ENCODE peak calls at places on chromosomes 3 and 15, in ten cellular contexts. One of them, this sample, is unnamed.

GRCh38 chr3:182740710-182741109 is 52.6 kb upstream of the ATP11B start:
- DNase-seq in OCI-LY7: no peak
- DNase-seq in ascending aorta: no peak
- DNase-seq in fibroblast of the aortic adventitia: no peak
- DNase-seq in transverse colon: peak
- DNase-seq in psoas muscle: no peak
- DNase-seq in cardiac fibroblast: no peak
- DNase-seq in heart left ventricle: no peak
- DNase-seq in mesenchymal stem cell: no peak
- DNase-seq in epithelial cell of esophagus: peak
- DNase-seq in this sample: no peak

GRCh38 chr3:12336099-12336498 is 47.2 kb downstream of the PPARG start:
- DNase-seq in ascending aorta: no peak
- DNase-seq in mesenchymal stem cell: no peak
- DNase-seq in OCI-LY7: no peak
- DNase-seq in transverse colon: no peak
- DNase-seq in heart left ventricle: no peak
- DNase-seq in cardiac fibroblast: no peak
- DNase-seq in psoas muscle: no peak
- DNase-seq in fibroblast of the aortic adventitia: no peak
- DNase-seq in epithelial cell of esophagus: no peak
- DNase-seq in this sample: peak

GRCh38 chr3:177679568-177680441 is 482.5 kb upstream of the TBL1XR1 start:
- DNase-seq in psoas muscle: peak
- DNase-seq in fibroblast of the aortic adventitia: peak
- DNase-seq in epithelial cell of esophagus: peak
- DNase-seq in cardiac fibroblast: peak
- DNase-seq in transverse colon: no peak
- DNase-seq in ascending aorta: no peak
- DNase-seq in heart left ventricle: no peak
- DNase-seq in mesenchymal stem cell: peak
- DNase-seq in OCI-LY7: no peak
- DNase-seq in this sample: no peak

GRCh38 chr3:3447671-3448070 is 268.2 kb upstream of the CRBN start:
- DNase-seq in OCI-LY7: no peak
- DNase-seq in mesenchymal stem cell: no peak
- DNase-seq in cardiac fibroblast: no peak
- DNase-seq in fibroblast of the aortic adventitia: no peak
- DNase-seq in psoas muscle: no peak
- DNase-seq in ascending aorta: no peak
- DNase-seq in heart left ventricle: no peak
- DNase-seq in epithelial cell of esophagus: peak
- DNase-seq in transverse colon: no peak
- DNase-seq in this sample: no peak

GRCh38 chr3:121330586-121330985 is 215.2 kb downstream of the POLQ start:
- DNase-seq in mesenchymal stem cell: no peak
- DNase-seq in transverse colon: no peak
- DNase-seq in fibroblast of the aortic adventitia: no peak
- DNase-seq in epithelial cell of esophagus: no peak
- DNase-seq in cardiac fibroblast: no peak
- DNase-seq in psoas muscle: no peak
- DNase-seq in heart left ventricle: no peak
- DNase-seq in ascending aorta: no peak
- DNase-seq in OCI-LY7: no peak
- DNase-seq in this sample: no peak

GRCh38 chr15:72306211-72306785 is 13.7 kb downstream of the CELF6 start:
- DNase-seq in fibroblast of the aortic adventitia: peak
- DNase-seq in heart left ventricle: no peak
- DNase-seq in transverse colon: no peak
- DNase-seq in cardiac fibroblast: peak
- DNase-seq in ascending aorta: no peak
- DNase-seq in OCI-LY7: peak
- DNase-seq in epithelial cell of esophagus: peak
- DNase-seq in psoas muscle: no peak
- DNase-seq in mesenchymal stem cell: no peak
- DNase-seq in this sample: peak

GRCh38 chr3:46882377-46883015 is 5.0 kb downstream of the PTH1R start:
- DNase-seq in ascending aorta: no peak
- DNase-seq in OCI-LY7: no peak
- DNase-seq in epithelial cell of esophagus: no peak
- DNase-seq in heart left ventricle: no peak
- DNase-seq in fibroblast of the aortic adventitia: no peak
- DNase-seq in psoas muscle: no peak
- DNase-seq in cardiac fibroblast: no peak
- DNase-seq in transverse colon: no peak
- DNase-seq in mesenchymal stem cell: peak
- DNase-seq in this sample: no peak

GRCh38 chr15:40280260-40281056 is 2.4 kb downstream of the ANKRD63 start:
- DNase-seq in mesenchymal stem cell: no peak
- DNase-seq in ascending aorta: no peak
- DNase-seq in fibroblast of the aortic adventitia: no peak
- DNase-seq in cardiac fibroblast: no peak
- DNase-seq in epithelial cell of esophagus: no peak
- DNase-seq in OCI-LY7: no peak
- DNase-seq in heart left ventricle: peak
- DNase-seq in psoas muscle: no peak
- DNase-seq in transverse colon: no peak
- DNase-seq in this sample: no peak

GRCh38 chr3:134904333-134904771 is 109.3 kb downstream of the EPHB1 start:
- DNase-seq in cardiac fibroblast: no peak
- DNase-seq in fibroblast of the aortic adventitia: no peak
- DNase-seq in mesenchymal stem cell: no peak
- DNase-seq in epithelial cell of esophagus: no peak
- DNase-seq in ascending aorta: no peak
- DNase-seq in heart left ventricle: no peak
- DNase-seq in OCI-LY7: no peak
- DNase-seq in psoas muscle: no peak
- DNase-seq in transverse colon: no peak
- DNase-seq in this sample: no peak

GRCh38 chr3:177776656-177777055 is 579.4 kb upstream of the TBL1XR1 start:
- DNase-seq in heart left ventricle: no peak
- DNase-seq in epithelial cell of esophagus: peak
- DNase-seq in psoas muscle: no peak
- DNase-seq in transverse colon: no peak
- DNase-seq in ascending aorta: no peak
- DNase-seq in cardiac fibroblast: peak
- DNase-seq in mesenchymal stem cell: peak
- DNase-seq in OCI-LY7: no peak
- DNase-seq in fibroblast of the aortic adventitia: peak
- DNase-seq in this sample: no peak

GRCh38 chr3:33581666-33582065 is 136.4 kb downstream of the CLASP2 start:
- DNase-seq in psoas muscle: no peak
- DNase-seq in transverse colon: no peak
- DNase-seq in ascending aorta: no peak
- DNase-seq in fibroblast of the aortic adventitia: no peak
- DNase-seq in mesenchymal stem cell: no peak
- DNase-seq in heart left ventricle: no peak
- DNase-seq in cardiac fibroblast: no peak
- DNase-seq in OCI-LY7: no peak
- DNase-seq in epithelial cell of esophagus: no peak
- DNase-seq in this sample: no peak

GRCh38 chr3:129829640-129830039 is 63.9 kb downstream of the TMCC1 start:
- DNase-seq in psoas muscle: peak
- DNase-seq in fibroblast of the aortic adventitia: peak
- DNase-seq in heart left ventricle: no peak
- DNase-seq in mesenchymal stem cell: peak
- DNase-seq in ascending aorta: no peak
- DNase-seq in OCI-LY7: peak
- DNase-seq in cardiac fibroblast: peak
- DNase-seq in transverse colon: peak
- DNase-seq in epithelial cell of esophagus: peak
- DNase-seq in this sample: peak

GRCh38 chr3:119529883-119530282 is 29.5 kb downstream of the CD80 start:
- DNase-seq in transverse colon: no peak
- DNase-seq in epithelial cell of esophagus: peak
- DNase-seq in OCI-LY7: no peak
- DNase-seq in mesenchymal stem cell: peak
- DNase-seq in fibroblast of the aortic adventitia: peak
- DNase-seq in cardiac fibroblast: peak
- DNase-seq in psoas muscle: no peak
- DNase-seq in heart left ventricle: no peak
- DNase-seq in ascending aorta: no peak
- DNase-seq in this sample: no peak

GRCh38 chr15:101310163-101310480 is 15.1 kb upstream of the SNRPA1 start:
- DNase-seq in OCI-LY7: no peak
- DNase-seq in epithelial cell of esophagus: no peak
- DNase-seq in psoas muscle: no peak
- DNase-seq in cardiac fibroblast: no peak
- DNase-seq in mesenchymal stem cell: no peak
- DNase-seq in fibroblast of the aortic adventitia: no peak
- DNase-seq in ascending aorta: no peak
- DNase-seq in transverse colon: no peak
- DNase-seq in heart left ventricle: no peak
- DNase-seq in this sample: no peak

DNA sequence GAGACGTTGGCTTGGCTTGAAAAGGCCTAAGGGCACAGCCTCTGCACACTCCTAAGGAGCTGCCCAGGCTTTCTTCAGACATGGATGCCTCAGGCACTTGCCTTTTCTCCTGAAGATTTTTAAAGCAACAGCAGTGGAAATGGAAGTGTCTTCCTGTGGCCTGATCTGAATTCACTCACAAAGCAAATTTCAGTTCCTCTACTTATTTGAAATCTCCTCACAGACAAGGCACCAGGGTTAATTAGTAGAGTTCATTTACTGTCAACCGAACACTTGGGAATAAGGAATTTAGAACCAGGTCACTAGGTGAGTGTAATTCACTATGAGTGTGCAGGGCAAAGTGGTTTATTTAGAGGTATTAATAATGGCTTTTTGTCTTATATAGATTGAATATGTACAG is 27.2 kb upstream of the DAZL start:
- DNase-seq in epithelial cell of esophagus: no peak
- DNase-seq in OCI-LY7: no peak
- DNase-seq in mesenchymal stem cell: no peak
- DNase-seq in transverse colon: no peak
- DNase-seq in fibroblast of the aortic adventitia: no peak
- DNase-seq in ascending aorta: no peak
- DNase-seq in heart left ventricle: no peak
- DNase-seq in cardiac fibroblast: no peak
- DNase-seq in psoas muscle: no peak
- DNase-seq in this sample: no peak
- H3K4me3 ChIP-seq in epithelial cell of esophagus: no peak
- H3K4me3 ChIP-seq in OCI-LY7: no peak
- H3K4me3 ChIP-seq in mesenchymal stem cell: no peak
- H3K4me3 ChIP-seq in transverse colon: no peak
- H3K4me3 ChIP-seq in fibroblast of the aortic adventitia: no peak
- H3K4me3 ChIP-seq in ascending aorta: no peak
- H3K4me3 ChIP-seq in heart left ventricle: no peak
- H3K4me3 ChIP-seq in cardiac fibroblast: no peak
- H3K4me3 ChIP-seq in psoas muscle: no peak
- H3K4me3 ChIP-seq in this sample: no peak

GRCh38 chr3:105823149-105823866 is 45.5 kb downstream of the CBLB start:
- DNase-seq in psoas muscle: no peak
- DNase-seq in OCI-LY7: peak
- DNase-seq in ascending aorta: no peak
- DNase-seq in epithelial cell of esophagus: peak
- DNase-seq in heart left ventricle: no peak
- DNase-seq in transverse colon: no peak
- DNase-seq in fibroblast of the aortic adventitia: peak
- DNase-seq in cardiac fibroblast: peak
- DNase-seq in mesenchymal stem cell: peak
- DNase-seq in this sample: no peak

GRCh38 chr3:105824129-105824528 is 44.7 kb downstream of the CBLB start:
- DNase-seq in psoas muscle: no peak
- DNase-seq in transverse colon: no peak
- DNase-seq in mesenchymal stem cell: no peak
- DNase-seq in cardiac fibroblast: no peak
- DNase-seq in fibroblast of the aortic adventitia: no peak
- DNase-seq in ascending aorta: no peak
- DNase-seq in heart left ventricle: no peak
- DNase-seq in OCI-LY7: no peak
- DNase-seq in epithelial cell of esophagus: no peak
- DNase-seq in this sample: no peak

GRCh38 chr3:105827101-105827634 is 41.6 kb downstream of the CBLB start:
- DNase-seq in heart left ventricle: no peak
- DNase-seq in epithelial cell of esophagus: no peak
- DNase-seq in fibroblast of the aortic adventitia: peak
- DNase-seq in psoas muscle: no peak
- DNase-seq in OCI-LY7: no peak
- DNase-seq in cardiac fibroblast: peak
- DNase-seq in ascending aorta: no peak
- DNase-seq in mesenchymal stem cell: no peak
- DNase-seq in transverse colon: no peak
- DNase-seq in this sample: no peak

GRCh38 chr3:105822171-105823123 is 46.4 kb downstream of the CBLB start:
- DNase-seq in OCI-LY7: no peak
- DNase-seq in fibroblast of the aortic adventitia: no peak
- DNase-seq in epithelial cell of esophagus: no peak
- DNase-seq in mesenchymal stem cell: peak
- DNase-seq in transverse colon: no peak
- DNase-seq in heart left ventricle: no peak
- DNase-seq in psoas muscle: no peak
- DNase-seq in ascending aorta: no peak
- DNase-seq in cardiac fibroblast: no peak
- DNase-seq in this sample: no peak

GRCh38 chr3:105821433-105821832 is 47.4 kb downstream of the CBLB start:
- DNase-seq in psoas muscle: no peak
- DNase-seq in mesenchymal stem cell: peak
- DNase-seq in fibroblast of the aortic adventitia: no peak
- DNase-seq in OCI-LY7: no peak
- DNase-seq in heart left ventricle: no peak
- DNase-seq in cardiac fibroblast: peak
- DNase-seq in epithelial cell of esophagus: no peak
- DNase-seq in ascending aorta: no peak
- DNase-seq in transverse colon: no peak
- DNase-seq in this sample: no peak
- H3K4me3 ChIP-seq in psoas muscle: no peak
- H3K4me3 ChIP-seq in mesenchymal stem cell: no peak
- H3K4me3 ChIP-seq in fibroblast of the aortic adventitia: no peak
- H3K4me3 ChIP-seq in OCI-LY7: no peak
- H3K4me3 ChIP-seq in heart left ventricle: no peak
- H3K4me3 ChIP-seq in cardiac fibroblast: no peak
- H3K4me3 ChIP-seq in epithelial cell of esophagus: no peak
- H3K4me3 ChIP-seq in ascending aorta: no peak
- H3K4me3 ChIP-seq in transverse colon: no peak
- H3K4me3 ChIP-seq in this sample: no peak

GRCh38 chr15:78055923-78056713 is 21.4 kb downstream of the TBC1D2B start:
- DNase-seq in transverse colon: peak
- DNase-seq in cardiac fibroblast: peak
- DNase-seq in fibroblast of the aortic adventitia: peak
- DNase-seq in ascending aorta: no peak
- DNase-seq in OCI-LY7: no peak
- DNase-seq in psoas muscle: no peak
- DNase-seq in mesenchymal stem cell: peak
- DNase-seq in heart left ventricle: no peak
- DNase-seq in epithelial cell of esophagus: peak
- DNase-seq in this sample: no peak
- H3K4me3 ChIP-seq in transverse colon: no peak
- H3K4me3 ChIP-seq in cardiac fibroblast: no peak
- H3K4me3 ChIP-seq in fibroblast of the aortic adventitia: no peak
- H3K4me3 ChIP-seq in ascending aorta: no peak
- H3K4me3 ChIP-seq in OCI-LY7: peak
- H3K4me3 ChIP-seq in psoas muscle: no peak
- H3K4me3 ChIP-seq in mesenchymal stem cell: no peak
- H3K4me3 ChIP-seq in heart left ventricle: no peak
- H3K4me3 ChIP-seq in epithelial cell of esophagus: no peak
- H3K4me3 ChIP-seq in this sample: no peak

DNA sequence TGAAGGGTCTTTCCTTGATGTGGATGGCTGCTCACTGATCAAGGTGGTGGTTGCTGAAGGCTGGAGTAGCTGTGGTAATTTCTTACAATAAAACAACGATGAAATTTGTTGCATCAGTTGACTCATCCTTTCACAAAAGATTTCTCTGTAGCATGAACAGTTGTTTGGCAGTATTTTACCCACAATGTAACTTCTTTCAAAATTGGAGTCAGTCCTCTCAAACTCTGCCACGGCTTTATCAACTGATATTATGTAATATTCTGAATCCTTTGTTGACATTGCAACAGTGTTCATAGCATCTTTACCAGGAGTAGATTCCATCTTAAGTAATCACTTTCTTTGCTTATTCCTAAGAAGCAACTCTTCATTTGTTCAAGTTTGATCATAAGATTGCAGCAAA is 252.6 kb downstream of the UBE2E2 start:
- DNase-seq in heart left ventricle: no peak
- DNase-seq in epithelial cell of esophagus: peak
- DNase-seq in mesenchymal stem cell: peak
- DNase-seq in OCI-LY7: no peak
- DNase-seq in ascending aorta: no peak
- DNase-seq in fibroblast of the aortic adventitia: peak
- DNase-seq in transverse colon: no peak
- DNase-seq in cardiac fibroblast: peak
- DNase-seq in psoas muscle: no peak
- DNase-seq in this sample: no peak
- H3K4me3 ChIP-seq in heart left ventricle: no peak
- H3K4me3 ChIP-seq in epithelial cell of esophagus: no peak
- H3K4me3 ChIP-seq in mesenchymal stem cell: no peak
- H3K4me3 ChIP-seq in OCI-LY7: no peak
- H3K4me3 ChIP-seq in ascending aorta: no peak
- H3K4me3 ChIP-seq in fibroblast of the aortic adventitia: no peak
- H3K4me3 ChIP-seq in transverse colon: no peak
- H3K4me3 ChIP-seq in cardiac fibroblast: no peak
- H3K4me3 ChIP-seq in psoas muscle: no peak
- H3K4me3 ChIP-seq in this sample: no peak

This sample was measured in Jurkat, Clone E6-1.